ENCODE peak calls at places on chromosome 18, in seven cellular contexts. C is G401, G is foreskin keratinocyte, A is GM12891, S is adrenal gland, D is type B pancreatic cell, W is NB4. P is an unnamed sample.

GRCh38 chr18:36158261-36158867 is 28.7 kb downstream of the ELP2 start:
- DNase-seq in C (no peak), G (no peak), A (no peak), S (no peak), D (no peak), W (no peak), P (no peak)

GRCh38 chr18:3451989-3452749 is 2.2 kb downstream of the TGIF1 start:
- DNase-seq in C (no peak), G (peak), A (no peak), S (peak), D (no peak), W (peak), P (peak)

GRCh38 chr18:71398530-71398929 is 1109.7 kb downstream of the SOCS6 start:
- DNase-seq in C (peak), G (no peak), A (no peak), S (no peak), D (no peak), W (peak), P (no peak)

GRCh38 chr18:79461627-79462026 is 65.9 kb downstream of the NFATC1 start:
- DNase-seq in C (no peak), G (no peak), A (no peak), S (no peak), D (no peak), W (no peak), P (no peak)

GRCh38 chr18:36905560-36905959 is 76.6 kb downstream of the KIAA1328 start:
- DNase-seq in C (no peak), G (no peak), A (no peak), S (no peak), D (no peak), W (no peak), P (no peak)

GRCh38 chr18:79857082-79857661 is 59.4 kb downstream of the KCNG2 start:
- DNase-seq in C (peak), G (no peak), A (no peak), S (no peak), D (no peak), W (peak), P (no peak)

GRCh38 chr18:54835944-54836343 is 7.7 kb downstream of the RAB27B start:
- DNase-seq in C (no peak), G (no peak), A (no peak), S (no peak), D (no peak), W (peak), P (peak)

GRCh38 chr18:78497641-78498040 is 482.0 kb upstream of the SALL3 start:
- DNase-seq in C (no peak), G (no peak), A (no peak), S (no peak), D (no peak), W (no peak), P (no peak)

GRCh38 chr18:80033181-80034067 is 810 bp upstream of the RBFA start:
- DNase-seq in C (peak), G (peak), A (no peak), S (no peak), D (no peak), W (no peak), P (no peak)

GRCh38 chr18:3321133-3321812 is 59.3 kb downstream of the MYL12B start:
- DNase-seq in C (no peak), G (peak), A (no peak), S (peak), D (no peak), W (no peak), P (no peak)

GRCh38 chr18:44917865-44918476 is 237.3 kb downstream of the SETBP1 start:
- DNase-seq in C (no peak), G (no peak), A (no peak), S (no peak), D (no peak), W (no peak), P (no peak)

GRCh38 chr18:61502472-61502871 is 169.2 kb downstream of the CDH20 start:
- DNase-seq in C (peak), G (no peak), A (peak), S (peak), D (no peak), W (peak), P (peak)

GRCh38 chr18:24831871-24832665 is 371.6 kb downstream of the HRH4 start:
- DNase-seq in C (peak), G (no peak), A (no peak), S (no peak), D (no peak), W (no peak), P (no peak)

GRCh38 chr18:69205925-69206324 is 194.8 kb upstream of the DOK6 start:
- DNase-seq in C (no peak), G (no peak), A (no peak), S (no peak), D (no peak), W (no peak), P (no peak)

GRCh38 chr18:34801769-34802168 is 91.7 kb downstream of the DTNA start:
- DNase-seq in C (no peak), G (peak), A (no peak), S (no peak), D (no peak), W (no peak), P (peak)

GRCh38 chr18:44979813-44980212 is 299.1 kb downstream of the SETBP1 start:
- DNase-seq in C (no peak), G (no peak), A (no peak), S (no peak), D (no peak), W (no peak), P (no peak)

GRCh38 chr18:59609654-59610053 is 87.6 kb downstream of the CCBE1 start:
- DNase-seq in C (no peak), G (no peak), A (no peak), S (no peak), D (no peak), W (no peak), P (no peak)

GRCh38 chr18:26210147-26210546 is 16.1 kb upstream of the TAF4B start:
- DNase-seq in C (no peak), G (no peak), A (no peak), S (no peak), D (no peak), W (no peak), P (no peak)